ENCODE peak calls at places on chromosomes 16 and 17, in six cellular contexts. V, T, Y, G, W and I are unnamed samples.

GRCh38 chr17:65020284-65020683 is 36.3 kb downstream of the GNA13 start:
- DNase-seq in V (no peak), T (no peak), W (no peak), G (peak; percentile 86), Y (no peak), I (no peak)

GRCh38 chr17:7987112-7987893 is 15.1 kb upstream of the GUCY2D start:
- DNase-seq in V (no peak), Y (no peak), G (no peak), W (no peak), T (no peak), I (no peak)

GRCh38 chr17:38509008-38509771 is 80.9 kb downstream of the ARHGAP23 start:
- DNase-seq in Y (peak; percentile 89), V (peak; percentile 86), T (peak; percentile 94), W (peak; percentile 72), G (peak; percentile 91), I (peak; percentile 60)

GRCh38 chr17:74743755-74744154 is 4.7 kb upstream of the NHERF1 start:
- DNase-seq in G (no peak), W (no peak), T (no peak), Y (no peak), V (no peak), I (no peak)

GRCh38 chr17:45377401-45377800 is 55.3 kb downstream of the ARHGAP27 start:
- DNase-seq in T (no peak), Y (no peak), W (no peak), V (no peak), G (no peak), I (no peak)

GRCh38 chr17:76207670-76208069 is 32.6 kb downstream of the RNF157 start:
- DNase-seq in T (no peak), V (no peak), W (no peak), G (no peak), Y (no peak), I (no peak)

GRCh38 chr17:45325810-45326209 is 9.0 kb upstream of the MAP3K14 start:
- DNase-seq in G (no peak), V (no peak), W (no peak), T (no peak), Y (no peak), I (no peak)

GRCh38 chr16:86533076-86533475 is 22.0 kb downstream of the MTHFSD start:
- DNase-seq in V (no peak), T (no peak), W (no peak), G (no peak), Y (no peak), I (no peak)

GRCh38 chr16:5056347-5056746 is 9.4 kb downstream of the C16orf89 start:
- DNase-seq in G (peak; percentile 14), W (no peak), T (peak; percentile 80), V (peak; percentile 53), Y (peak; percentile 65), I (peak; percentile 31)

GRCh38 chr17:63434951-63435571 is 11.0 kb downstream of the CYB561 start:
- DNase-seq in W (peak; percentile 83), Y (no peak), V (peak; percentile 62), T (no peak), G (no peak), I (peak; percentile 92)

GRCh38 chr16:87765473-87765775 is 362 bp downstream of the KLHDC4 start:
- DNase-seq in G (peak; percentile 3), T (no peak), Y (peak; percentile 40), W (no peak), V (no peak), I (no peak)

GRCh38 chr16:50665128-50665878 is 15.8 kb downstream of the SNX20 start:
- DNase-seq in Y (peak; percentile 78), V (peak; percentile 56), G (peak; percentile 65), T (peak; percentile 88), W (peak; percentile 83), I (peak; percentile 68)

GRCh38 chr16:67658849-67659674 is 998 bp downstream of the ACD start:
- DNase-seq in W (no peak), G (no peak), Y (no peak), T (no peak), V (no peak), I (no peak)

GRCh38 chr16:58366247-58367031 is 25.8 kb upstream of the GINS3 start:
- DNase-seq in Y (peak; percentile 28), W (no peak), V (peak; percentile 40), G (peak; percentile 66), T (no peak), I (no peak)

GRCh38 chr16:61366006-61366405 is 670.2 kb downstream of the CDH8 start:
- DNase-seq in W (no peak), G (no peak), V (peak; percentile 2), Y (no peak), T (peak; percentile 8), I (no peak)

GRCh38 chr16:85220125-85220839 is 108.0 kb upstream of the CIBAR2 start:
- DNase-seq in T (no peak), V (no peak), Y (no peak), W (peak; percentile 85), G (peak; percentile 79), I (peak; percentile 45)

GRCh38 chr16:62870554-62870953 is 834.3 kb upstream of the CDH8 start:
- DNase-seq in V (no peak), W (no peak), T (no peak), G (no peak), Y (no peak), I (no peak)

GRCh38 chr17:57678393-57678792 is 66.7 kb downstream of the CCDC182 start:
- DNase-seq in G (no peak), T (no peak), Y (no peak), V (no peak), W (no peak), I (no peak)

GRCh38 chr16:1543085-1543896 is 9.8 kb downstream of the TMEM204 start:
- DNase-seq in T (peak; percentile 17), W (peak; percentile 86), Y (peak; percentile 80), V (peak; percentile 38), G (peak; percentile 95), I (peak; percentile 31)

GRCh38 chr16:1258218-1258587 is 2.3 kb downstream of the TPSD1 start:
- DNase-seq in T (no peak), G (no peak), W (no peak), Y (no peak), V (no peak), I (no peak)

GRCh38 chr16:70695351-70696070 is 9.7 kb upstream of the MTSS2 start:
- DNase-seq in V (peak; percentile 48), T (peak; percentile 40), Y (peak; percentile 91), W (peak; percentile 64), G (peak; percentile 36), I (peak; percentile 78)

GRCh38 chr16:48949636-48950035 is 332.0 kb downstream of the CBLN1 start:
- DNase-seq in Y (no peak), T (no peak), G (peak; percentile 52), W (no peak), V (no peak), I (no peak)

GRCh38 chr17:29855686-29856085 is 74.3 kb downstream of the SSH2 start:
- DNase-seq in V (no peak), G (peak; percentile 50), T (no peak), Y (no peak), W (no peak), I (no peak)

GRCh38 chr17:72510454-72511016 is 389.7 kb downstream of the SOX9 start:
- DNase-seq in Y (no peak), G (no peak), W (no peak), T (no peak), V (no peak), I (peak; percentile 69)

GRCh38 chr17:18093616-18094408 is 6.1 kb downstream of the DRG2 start:
- DNase-seq in W (peak; percentile 50), T (peak; percentile 48), G (peak; percentile 91), V (peak; percentile 77), Y (peak; percentile 66), I (peak; percentile 49)

GRCh38 chr17:8176197-8176940 is at the start of gene TMEM107:
- DNase-seq in W (peak; percentile 90), G (peak; percentile 88), V (peak; percentile 89), T (peak; percentile 96), Y (peak; percentile 93), I (peak; percentile 86)

GRCh38 chr17:2776589-2777241 is 19.5 kb upstream of the RAP1GAP2 start:
- DNase-seq in Y (no peak), V (no peak), T (peak; percentile 85), W (no peak), G (no peak), I (peak; percentile 43)

GRCh38 chr17:67520282-67520906 is 143.3 kb downstream of the PITPNC1 start:
- DNase-seq in Y (no peak), W (no peak), T (no peak), V (no peak), G (peak; percentile 89), I (peak; percentile 7)

GRCh38 chr17:29827179-29827578 is 102.8 kb downstream of the SSH2 start:
- DNase-seq in Y (no peak), G (no peak), V (no peak), W (no peak), T (no peak), I (no peak)

GRCh38 chr17:54505404-54505803 is 395.2 kb upstream of the TOM1L1 start:
- DNase-seq in W (no peak), G (no peak), Y (no peak), V (no peak), T (no peak), I (no peak)

DNA sequence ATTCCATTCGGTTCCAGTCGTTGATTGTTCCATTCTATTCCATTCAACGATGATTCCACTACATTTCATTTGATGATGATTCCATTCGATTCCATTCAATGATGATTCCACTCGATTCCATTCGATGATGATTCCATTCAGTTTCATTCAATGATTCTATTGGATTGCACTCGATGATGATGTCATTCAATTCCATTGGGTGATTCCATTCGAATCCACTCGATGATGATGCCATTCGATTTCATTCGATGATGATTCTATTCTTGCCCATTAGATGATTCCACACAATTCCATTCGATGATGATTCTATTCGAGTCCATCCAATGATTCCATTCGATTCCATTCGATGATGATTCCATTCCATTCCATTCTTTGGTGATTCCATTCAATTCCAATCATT is 1283.7 kb downstream of the TP53TG3F start:
- DNase-seq in Y (no peak), V (no peak), W (no peak), G (no peak), T (no peak), I (no peak)
- H3K9me3 ChIP-seq in Y (no peaks in the 10 kb centered on the region), V (peaks cover 4% of the 10 kb centered on the region), W (peaks cover 10% of the 10 kb centered on the region), G (peaks cover 73% of the 10 kb centered on the region), T (peaks cover 34% of the 10 kb centered on the region), I (no peaks in the 10 kb centered on the region)

GRCh38 chr17:83198366-83199341 is 119.2 kb downstream of the METRNL start:
- DNase-seq in Y (no peak), G (no peak), V (no peak), W (no peak), T (no peak), I (no peak)
- H3K9me3 ChIP-seq in Y (no peaks in the 10 kb centered on the region), G (no peaks in the 10 kb centered on the region), V (no peaks in the 10 kb centered on the region), W (no peaks in the 10 kb centered on the region), T (no peaks in the 10 kb centered on the region), I (no peaks in the 10 kb centered on the region)

DNA sequence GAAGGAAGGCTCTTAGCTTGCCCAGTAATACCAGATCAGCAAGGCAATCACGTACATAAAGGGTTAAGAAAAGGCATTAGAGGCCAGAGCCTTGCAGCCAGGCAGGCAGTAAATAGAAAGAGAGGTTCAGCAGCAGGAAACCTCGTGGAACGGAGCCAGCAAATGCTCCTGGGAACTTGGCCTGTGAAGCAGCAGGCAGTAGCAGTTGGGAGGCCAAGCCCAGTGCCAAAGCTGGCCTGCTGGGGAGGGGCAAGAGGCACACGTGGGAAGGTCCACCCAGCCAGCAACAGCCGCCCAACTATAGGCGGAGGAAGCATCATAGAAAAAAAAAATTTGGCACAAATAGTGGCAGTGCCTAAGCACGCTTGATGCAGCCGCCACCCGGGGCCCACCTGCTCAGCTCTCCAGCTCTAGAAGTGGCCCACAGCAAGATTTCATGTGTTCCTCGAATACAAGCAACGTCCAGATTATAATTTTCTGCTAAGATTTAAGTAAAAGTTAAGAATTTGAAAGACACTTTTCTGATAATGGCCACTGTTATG is 2339.5 kb downstream of the TP53TG3F start:
- DNase-seq in Y (no peak), T (no peak), W (peak; percentile 77), V (peak; percentile 5), G (no peak), I (peak; percentile 18)
- H3K9me3 ChIP-seq in Y (no peaks in the 10 kb centered on the region), T (peaks cover 21% of the 10 kb centered on the region), W (peaks cover 2% of the 10 kb centered on the region), V (no peaks in the 10 kb centered on the region), G (peaks cover 14% of the 10 kb centered on the region), I (peaks cover 1% of the 10 kb centered on the region)

GRCh38 chr16:21179983-21180365 is 21.5 kb downstream of the LDAF1 start:
- DNase-seq in Y (no peak), G (no peak), T (no peak), V (no peak), W (no peak), I (no peak)
- H3K9me3 ChIP-seq in Y (peaks cover 3% of the 10 kb centered on the region), G (peaks cover 13% of the 10 kb centered on the region), T (no peaks in the 10 kb centered on the region), V (no peaks in the 10 kb centered on the region), W (no peaks in the 10 kb centered on the region), I (no peaks in the 10 kb centered on the region)